ENCODE peak calls at places on chromosomes 13 and 19, in four cellular contexts. S is breast epithelium, H is GM12892, R is transverse colon. V is an unnamed sample.

GRCh38 chr19:7645159-7645558 is 8.2 kb downstream of the STXBP2 start:
- DNase-seq in H (no peak), S (no peak), R (no peak), V (no peak)

GRCh38 chr19:46181386-46181774 is 33.3 kb downstream of the IGFL2 start:
- DNase-seq in R (no peak), S (no peak), H (no peak), V (no peak)

GRCh38 chr13:21541271-21541670 is 62.7 kb downstream of the MICU2 start:
- DNase-seq in S (no peak), R (no peak), H (no peak), V (no peak)

GRCh38 chr13:110593430-110594130 is 21.8 kb upstream of the NAXD start:
- DNase-seq in H (peak), S (no peak), R (no peak), V (no peak)

GRCh38 chr19:49987159-49987698 is 26.3 kb upstream of the SIGLEC11 start:
- DNase-seq in H (peak), R (peak), S (peak), V (no peak)

GRCh38 chr13:110268061-110268460 is 38.9 kb downstream of the COL4A1 start:
- DNase-seq in S (no peak), H (no peak), R (no peak), V (peak)

GRCh38 chr13:26132756-26133155 is 80.9 kb upstream of the SHISA2 start:
- DNase-seq in R (no peak), H (no peak), S (no peak), V (no peak)

GRCh38 chr19:35977446-35978222 is 17.4 kb upstream of the SDHAF1 start:
- DNase-seq in S (no peak), H (no peak), R (no peak), V (no peak)

GRCh38 chr19:12834976-12835757 is 788 bp upstream of the RTBDN start:
- DNase-seq in H (no peak), R (peak), S (no peak), V (no peak)

GRCh38 chr19:55703790-55704215 is 28.8 kb downstream of the EPN1 start:
- DNase-seq in R (peak), S (no peak), H (no peak), V (no peak)

GRCh38 chr19:48413879-48414623 is 20.6 kb downstream of the GRIN2D start:
- DNase-seq in R (no peak), S (no peak), H (no peak), V (no peak)

GRCh38 chr19:51159656-51160055 is 17.6 kb downstream of the SIGLEC7 start:
- DNase-seq in R (no peak), H (no peak), S (no peak), V (peak)

GRCh38 chr19:47505506-47505905 is 9.4 kb downstream of the NAPA start:
- DNase-seq in R (no peak), H (no peak), S (no peak), V (no peak)

GRCh38 chr13:98938801-98939200 is 39.1 kb downstream of the DOCK9 start:
- DNase-seq in S (no peak), H (no peak), R (no peak), V (no peak)

GRCh38 chr19:7652061-7652641 is 15.2 kb downstream of the STXBP2 start:
- DNase-seq in S (peak), R (peak), H (peak), V (no peak)

GRCh38 chr13:39699274-39699673 is 43.8 kb downstream of the COG6 start:
- DNase-seq in R (no peak), S (no peak), H (no peak), V (no peak)

GRCh38 chr13:42926043-42926442 is 66.0 kb downstream of the EPSTI1 start:
- DNase-seq in R (no peak), S (no peak), H (no peak), V (no peak)

GRCh38 chr19:35265126-35265995 is 3.4 kb upstream of the USF2 start:
- DNase-seq in S (no peak), R (peak), H (no peak), V (no peak)

GRCh38 chr19:49896863-49897621 is at the start of gene IL4I1:
- DNase-seq in H (peak), S (no peak), R (peak), V (no peak)

GRCh38 chr19:10389863-10390262 is 9.5 kb upstream of the TYK2 start:
- DNase-seq in S (no peak), H (no peak), R (no peak), V (no peak)

GRCh38 chr19:2062770-2063169 is 11.7 kb upstream of the MKNK2 start:
- DNase-seq in R (no peak), S (no peak), H (no peak), V (no peak)

GRCh38 chr19:2063824-2064223 is 12.8 kb upstream of the MKNK2 start:
- DNase-seq in H (no peak), R (no peak), S (no peak), V (no peak)

GRCh38 chr19:2064395-2064787 is 13.3 kb upstream of the MKNK2 start:
- DNase-seq in H (no peak), S (no peak), R (no peak), V (no peak)

GRCh38 chr19:2061093-2061935 is 10.3 kb upstream of the MKNK2 start:
- DNase-seq in S (peak), R (peak), H (peak), V (no peak)

DNA sequence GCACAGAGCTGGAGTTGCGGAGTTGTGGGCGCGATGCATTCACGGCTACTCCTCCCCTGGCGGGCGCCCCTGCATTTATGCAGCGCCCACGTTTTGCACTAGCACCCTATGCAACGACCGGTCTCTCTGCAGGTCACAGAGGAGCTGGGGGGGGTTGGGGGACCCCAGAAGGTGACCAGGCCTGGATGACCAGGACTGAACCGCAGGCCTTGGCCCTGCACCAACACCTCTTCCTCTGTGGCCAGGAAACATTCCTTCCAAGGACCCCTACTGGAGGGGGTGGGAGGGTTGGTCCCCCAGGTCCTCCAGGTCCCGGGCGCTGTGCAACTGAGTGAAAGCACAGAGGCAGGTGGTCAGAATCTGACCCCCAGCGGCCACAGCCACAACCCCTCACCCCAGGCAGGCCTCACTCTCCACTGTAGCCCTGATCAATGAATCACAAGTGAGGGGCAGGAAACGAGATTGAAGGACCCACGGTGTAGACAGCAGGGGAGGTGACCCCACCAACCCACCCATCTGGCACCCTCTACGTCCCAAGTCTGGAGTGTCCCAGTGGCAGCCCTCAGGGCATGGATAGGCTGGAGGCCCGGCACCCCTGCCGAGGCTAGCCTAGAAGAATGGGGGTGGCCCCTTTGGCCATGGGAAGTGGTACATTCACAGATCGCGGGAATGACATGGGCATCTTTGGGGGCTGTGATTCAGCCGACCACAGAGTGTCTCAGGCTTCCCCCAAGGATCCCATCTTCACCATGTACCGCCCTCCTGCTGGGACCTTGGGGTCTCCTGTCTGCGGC is 11.1 kb upstream of the MKNK2 start:
- DNase-seq in H (no peak), S (no peak), R (no peak), V (no peak)
- TF ChIP-seq POLR2AphosphoS5 in H (no peak), S (no peak), R (no peak), V (no peak)

GRCh38 chr13:89966524-89966923 is 1381.0 kb upstream of the MIR17HG start:
- DNase-seq in R (no peak), H (no peak), S (no peak), V (no peak)
- TF ChIP-seq POLR2AphosphoS5 in R (no peak), H (no peak), S (no peak), V (no peak)

GRCh38 chr13:59846845-59847620 is 316.7 kb downstream of the DIAPH3 start:
- DNase-seq in R (no peak), H (no peak), S (no peak), V (no peak)
- TF ChIP-seq POLR2AphosphoS5 in R (no peak), H (no peak), S (no peak), V (no peak)

DNA sequence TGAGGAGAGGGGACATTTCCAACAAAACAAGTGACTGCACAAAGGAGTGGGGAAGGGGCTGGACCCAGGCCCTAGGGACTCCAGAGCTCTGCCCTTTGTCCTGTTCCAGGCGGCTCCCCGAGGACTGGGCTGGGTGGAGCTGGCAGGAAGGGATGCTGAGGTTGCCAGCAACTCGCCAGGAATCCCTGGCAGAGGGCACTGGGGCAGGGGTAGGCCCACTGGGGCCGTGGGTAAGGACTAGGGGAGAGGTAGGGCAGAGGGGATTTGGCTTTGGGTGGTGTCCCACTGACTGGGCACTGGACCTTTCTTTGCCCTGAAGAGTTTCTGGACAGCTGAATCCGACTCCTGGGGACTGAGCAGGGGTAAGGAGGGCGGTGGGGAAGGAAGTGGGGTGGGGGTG is 7.9 kb downstream of the LIPE start:
- DNase-seq in H (no peak), S (no peak), R (no peak), V (no peak)
- TF ChIP-seq POLR2AphosphoS5 in H (no peak), S (no peak), R (no peak), V (no peak)

GRCh38 chr13:106714271-106714670 is 146.3 kb upstream of the ARGLU1 start:
- DNase-seq in R (no peak), S (no peak), H (no peak), V (no peak)

GRCh38 chr13:106709509-106709908 is 141.6 kb upstream of the ARGLU1 start:
- DNase-seq in R (no peak), S (no peak), H (no peak), V (no peak)

GRCh38 chr13:106710267-106710666 is 142.3 kb upstream of the ARGLU1 start:
- DNase-seq in S (no peak), H (no peak), R (no peak), V (no peak)
- TF ChIP-seq POLR2AphosphoS5 in S (no peak), H (no peak), R (no peak), V (no peak)

GRCh38 chr13:76884167-76884566 is 2.0 kb downstream of the KCTD12 start:
- DNase-seq in R (peak), S (peak), H (no peak), V (no peak)
- TF ChIP-seq POLR2AphosphoS5 in R (peak), S (no peak), H (no peak), V (no peak)

GRCh38 chr13:75901509-75901908 is 265.4 kb downstream of the LMO7 start:
- DNase-seq in R (no peak), H (no peak), S (no peak), V (no peak)
- TF ChIP-seq POLR2AphosphoS5 in R (no peak), H (no peak), S (no peak), V (no peak)

DNA sequence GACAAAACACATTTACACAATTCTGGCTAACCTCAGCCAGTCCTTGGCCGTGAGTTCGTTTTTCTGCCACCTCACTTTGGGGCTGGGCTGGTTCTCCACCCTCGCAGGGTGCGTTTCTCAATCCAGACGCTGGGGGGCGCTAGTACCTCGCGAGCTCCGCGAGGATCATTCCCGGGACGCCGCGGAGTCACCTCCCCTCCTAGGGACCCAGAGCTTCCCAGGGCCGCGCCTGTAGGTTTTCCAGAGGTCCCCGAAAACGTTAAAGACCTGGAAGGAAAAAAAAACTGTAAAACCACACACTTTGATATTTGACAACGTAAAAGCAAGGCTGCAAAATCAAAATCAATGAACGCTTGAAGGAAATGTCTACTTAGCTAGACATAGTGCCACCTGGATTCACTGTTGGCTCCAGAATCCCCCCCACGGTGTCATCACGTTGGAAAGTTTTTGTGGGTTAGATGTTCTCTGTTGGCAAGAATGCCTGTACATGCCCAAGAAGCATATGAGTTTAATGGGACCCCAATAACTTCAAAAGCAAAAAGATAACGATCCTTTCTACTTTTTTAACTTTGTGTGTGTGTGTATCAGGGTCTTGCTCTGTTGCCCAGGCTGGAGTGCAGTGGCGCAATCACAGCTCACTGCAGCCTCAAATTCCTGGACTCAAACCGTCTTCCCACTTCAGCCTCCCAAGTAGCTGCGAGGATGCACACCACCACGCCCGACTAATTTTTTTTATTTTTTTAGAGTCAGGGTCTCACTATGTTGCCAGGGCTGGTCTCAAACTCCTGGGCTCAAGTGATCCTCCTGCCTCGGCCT is 34.5 kb upstream of the TPM4 start:
- DNase-seq in S (peak), R (peak), H (peak), V (no peak)
- TF ChIP-seq POLR2AphosphoS5 in S (peak), R (peak), H (no peak), V (peak)